ENCODE peak calls at places on chromosomes 3 and 15, in seven cellular contexts. J is ovary, D is A549, W is esophagus muscularis mucosa, Y is H1, B is sigmoid colon, K is tibial nerve. F is an unnamed sample.

GRCh38 chr3:118991775-118992174 is 42.9 kb downstream of the IGSF11 start:
- DNase-seq in Y (no peak), D (no peak), B (no peak), K (peak), W (no peak), J (peak), F (no peak)

GRCh38 chr3:65595222-65595996 is 443.3 kb downstream of the MAGI1 start:
- DNase-seq in Y (no peak), J (no peak), B (no peak), W (no peak), K (no peak), D (no peak), F (no peak)

GRCh38 chr15:41161736-41162135 is 45.7 kb upstream of the INO80 start:
- DNase-seq in B (no peak), Y (no peak), D (no peak), K (no peak), J (no peak), W (no peak), F (no peak)

GRCh38 chr3:53744351-53744750 is 101.9 kb downstream of the CHDH start:
- DNase-seq in B (no peak), D (no peak), K (no peak), W (no peak), Y (no peak), J (no peak), F (peak)

GRCh38 chr3:14265246-14265962 is 86.8 kb downstream of the LSM3 start:
- DNase-seq in Y (no peak), K (no peak), W (no peak), J (no peak), D (peak), B (no peak), F (no peak)

GRCh38 chr3:72013104-72013503 is 228.2 kb upstream of the PROK2 start:
- DNase-seq in B (no peak), J (no peak), Y (no peak), K (no peak), W (no peak), D (no peak), F (no peak)

GRCh38 chr3:20096135-20096685 is 56.0 kb downstream of the KAT2B start:
- DNase-seq in Y (no peak), W (no peak), D (no peak), K (no peak), B (no peak), J (no peak), F (no peak)

GRCh38 chr3:141320399-141321108 is 47.8 kb upstream of the ZBTB38 start:
- DNase-seq in Y (no peak), J (no peak), K (no peak), D (no peak), W (no peak), B (no peak), F (no peak)

GRCh38 chr3:188106898-188107684 is 46.9 kb upstream of the LPP start:
- DNase-seq in B (no peak), D (no peak), K (no peak), J (no peak), Y (peak), W (no peak), F (no peak)

GRCh38 chr3:190225186-190225692 is 97.0 kb downstream of the CLDN1 start:
- DNase-seq in W (no peak), J (no peak), B (no peak), Y (no peak), D (peak), K (peak), F (no peak)

GRCh38 chr3:123194552-123194951 is 7.2 kb upstream of the SEC22A start:
- DNase-seq in J (no peak), W (no peak), D (peak), K (no peak), B (no peak), Y (peak), F (peak)

GRCh38 chr15:40320931-40321371 is 2.5 kb upstream of the INAFM2 start:
- DNase-seq in K (peak), B (peak), J (peak), Y (no peak), D (peak), W (no peak), F (peak)

GRCh38 chr3:187809979-187810568 is 64.8 kb upstream of the BCL6 start:
- DNase-seq in J (no peak), B (no peak), W (no peak), K (no peak), Y (no peak), D (peak), F (no peak)

GRCh38 chr3:158267015-158267414 is 157.1 kb downstream of the RSRC1 start:
- DNase-seq in K (no peak), J (no peak), B (no peak), W (no peak), D (no peak), Y (no peak), F (no peak)

GRCh38 chr15:96242761-96243160 is 87.7 kb upstream of the NR2F2 start:
- DNase-seq in J (no peak), Y (no peak), B (no peak), K (no peak), D (no peak), W (no peak), F (no peak)

GRCh38 chr3:44468572-44469520 is 8.6 kb downstream of the ZNF445 start:
- DNase-seq in D (no peak), B (no peak), K (no peak), Y (peak), W (no peak), J (no peak), F (no peak)

GRCh38 chr15:67242665-67243064 is 11.8 kb downstream of the AAGAB start:
- DNase-seq in K (no peak), D (no peak), Y (no peak), B (no peak), J (no peak), W (no peak), F (no peak)

GRCh38 chr15:85692873-85693272 is 101.9 kb downstream of the KLHL25 start:
- DNase-seq in K (no peak), B (no peak), D (no peak), Y (no peak), W (no peak), J (no peak), F (no peak)
- TF ChIP-seq POLR2A in K (no peak), B (no peak), D (no peak), Y (no peak), W (no peak), J (no peak), F (peak)

GRCh38 chr3:115018694-115019093 is 128.4 kb downstream of the ZBTB20 start:
- DNase-seq in B (no peak), Y (no peak), J (no peak), D (no peak), K (no peak), W (no peak), F (no peak)
- TF ChIP-seq EP300 in B (peak), Y (no peak), J (no peak), D (no peak), K (peak), W (no peak), F (no peak)

GRCh38 chr3:42841332-42841731 is 32.1 kb downstream of the ACKR2 start:
- DNase-seq in B (no peak), D (no peak), Y (no peak), K (no peak), W (no peak), J (no peak), F (no peak)

GRCh38 chr3:42838571-42838970 is 29.3 kb downstream of the ACKR2 start:
- DNase-seq in D (no peak), B (no peak), K (no peak), Y (no peak), W (no peak), J (no peak), F (no peak)

GRCh38 chr3:42831321-42831713 is 22.1 kb downstream of the ACKR2 start:
- DNase-seq in W (no peak), B (peak), K (peak), D (peak), Y (peak), J (peak), F (peak)

GRCh38 chr3:42839616-42840015 is 30.4 kb downstream of the ACKR2 start:
- DNase-seq in Y (no peak), D (peak), W (peak), J (peak), B (peak), K (peak), F (no peak)

DNA sequence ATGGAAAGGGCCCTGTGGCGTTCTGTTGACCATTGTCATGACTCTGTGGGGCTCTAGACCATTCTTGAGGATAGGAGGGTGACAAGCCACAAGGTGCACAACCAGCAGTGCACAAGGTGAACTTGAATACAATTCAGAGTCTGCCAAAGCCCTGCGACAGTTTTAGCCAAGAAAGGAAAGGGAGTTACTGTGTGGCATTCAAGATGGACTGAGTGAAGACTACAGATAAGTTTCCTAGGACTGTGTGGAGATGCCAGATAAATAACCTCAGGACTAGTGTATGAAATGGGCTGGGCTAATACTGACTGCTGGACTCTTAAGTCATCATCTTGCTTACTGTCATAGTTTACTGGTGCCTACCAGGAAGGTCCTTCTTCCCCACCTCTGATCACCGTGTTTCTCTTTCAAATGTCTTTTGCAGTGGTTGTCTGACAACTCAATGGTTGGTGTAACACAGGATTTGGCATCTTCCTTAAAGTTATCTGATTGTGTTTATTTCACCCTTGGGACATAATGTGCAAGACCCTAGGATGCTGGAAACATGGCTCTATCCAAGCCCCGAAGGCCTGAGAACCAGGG is 27.4 kb downstream of the ACKR2 start:
- DNase-seq in B (no peak), Y (no peak), D (no peak), K (no peak), W (no peak), J (no peak), F (no peak)
- TF ChIP-seq POLR2A in B (no peak), Y (no peak), D (no peak), K (no peak), W (no peak), J (no peak), F (no peak)

DNA sequence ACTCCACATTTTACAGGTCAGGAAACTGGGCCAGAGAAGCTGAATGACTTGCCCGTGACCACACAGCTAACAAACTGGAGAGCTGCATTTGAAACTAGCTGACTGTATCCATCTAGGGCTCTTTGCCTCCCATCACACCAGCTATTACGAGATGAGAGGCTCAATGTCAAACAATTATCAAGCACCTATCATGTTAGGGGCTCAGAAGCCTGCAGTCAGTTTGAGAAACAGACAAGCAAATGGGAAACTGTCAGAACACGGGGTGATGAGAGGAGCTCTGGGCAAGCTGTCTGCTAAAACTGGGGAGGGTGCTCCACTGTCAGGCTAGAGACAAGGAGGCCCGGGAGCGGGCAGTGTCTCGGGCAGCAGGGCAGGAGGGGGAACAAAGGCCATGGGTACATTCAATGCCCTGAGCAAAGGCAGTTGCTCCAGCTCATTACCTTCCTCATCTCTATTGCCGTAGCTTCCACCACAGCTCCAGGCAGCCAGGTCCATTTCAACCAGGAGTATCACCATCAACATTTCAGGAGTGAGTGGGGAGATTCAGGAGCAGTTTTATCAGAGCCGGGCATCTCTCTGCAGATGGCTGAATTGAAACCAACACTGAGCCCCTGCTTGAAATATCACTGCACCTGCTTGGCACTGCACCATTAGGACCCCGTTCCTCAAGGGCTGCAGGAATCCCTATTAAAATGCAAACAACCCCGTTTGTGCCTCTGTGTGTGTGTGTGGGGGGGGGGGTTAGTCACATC is 122.6 kb downstream of the RAB11A start:
- DNase-seq in J (no peak), Y (no peak), W (no peak), D (no peak), K (no peak), B (no peak), F (no peak)
- TF ChIP-seq EP300 in J (no peak), Y (no peak), W (no peak), D (no peak), K (no peak), B (no peak), F (no peak)

DNA sequence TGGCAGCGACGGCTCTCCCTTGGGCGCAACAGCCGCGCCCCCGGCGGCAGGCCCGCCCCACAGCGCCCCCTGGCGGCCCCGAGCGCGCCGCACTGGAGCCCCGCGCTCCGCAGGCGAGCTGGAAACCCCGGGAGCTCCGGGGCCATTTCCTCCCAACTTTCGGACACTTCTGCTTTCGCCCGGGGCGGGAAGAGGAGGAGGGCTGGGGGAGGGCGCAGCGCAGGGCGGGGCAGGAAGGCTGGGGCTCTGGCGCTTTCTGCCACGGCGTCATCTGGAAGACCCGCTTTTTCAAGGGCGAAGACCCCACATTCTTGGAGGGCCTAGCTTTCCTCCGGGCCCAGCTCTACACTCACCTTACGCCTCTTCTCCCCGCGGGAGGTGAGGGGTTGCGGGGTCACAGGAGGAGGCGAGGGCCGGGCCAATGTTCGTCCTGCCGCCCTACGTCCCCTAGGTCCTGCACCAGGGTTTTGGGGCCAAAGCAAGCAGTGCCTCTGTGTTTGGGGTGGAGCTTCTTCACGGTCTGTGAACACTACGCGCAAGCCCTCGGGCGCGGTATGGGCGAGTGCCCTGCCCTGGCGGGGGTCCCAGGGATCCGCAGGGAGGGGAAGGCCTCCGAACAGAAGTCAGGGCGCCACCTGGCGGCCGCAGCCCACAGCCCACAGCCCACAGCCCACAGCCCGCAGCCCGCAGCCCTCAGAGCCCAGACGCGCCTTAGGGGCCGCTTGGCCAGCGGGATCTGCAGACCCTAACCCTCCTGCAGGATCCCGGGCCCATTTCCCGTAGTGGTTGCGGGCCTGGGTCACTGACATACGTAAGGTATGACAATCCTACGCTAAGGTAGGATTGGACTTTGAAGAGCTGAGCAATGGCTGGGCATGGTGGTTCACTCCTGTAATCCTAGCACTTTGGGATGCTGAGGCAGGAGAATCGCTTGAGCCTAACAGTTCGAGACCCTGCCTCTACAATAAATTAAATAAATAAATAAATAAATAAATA is 31.1 kb downstream of the FOXL2 start:
- DNase-seq in B (peak), K (peak), D (peak), Y (peak), J (peak), W (peak), F (peak)
- TF ChIP-seq POLR2A in B (no peak), K (no peak), D (peak), Y (peak), J (no peak), W (no peak), F (no peak)

DNA sequence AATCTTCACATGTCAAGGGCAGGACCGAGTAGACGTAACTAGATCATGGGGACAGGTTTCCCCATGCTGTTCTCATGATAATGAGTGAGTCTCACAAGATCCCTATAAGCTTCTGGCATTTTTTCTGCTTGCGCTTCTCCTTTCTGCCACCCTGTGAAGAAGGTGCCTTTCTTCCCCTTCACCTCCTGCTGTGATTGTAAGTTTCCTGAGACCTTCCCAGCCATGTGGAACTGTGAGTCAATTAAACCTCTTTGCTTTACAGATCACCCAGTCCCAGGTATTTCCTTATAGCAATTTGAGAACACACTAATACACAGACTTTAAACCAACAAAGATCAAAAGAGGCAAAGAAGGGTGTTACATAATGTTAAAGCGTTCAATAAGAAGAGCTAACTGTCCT is 156.6 kb upstream of the UBE2E2 start:
- DNase-seq in Y (no peak), J (no peak), K (no peak), D (no peak), B (no peak), W (no peak), F (no peak)
- TF ChIP-seq EP300 in Y (no peak), J (no peak), K (no peak), D (no peak), B (no peak), W (no peak), F (no peak)

GRCh38 chr3:48664313-48664644 is 1.6 kb upstream of the CELSR3 start:
- DNase-seq in B (no peak), K (no peak), D (no peak), Y (no peak), J (no peak), W (no peak), F (no peak)

GRCh38 chr3:48663489-48664312 is 1.0 kb upstream of the CELSR3 start:
- DNase-seq in J (peak), K (peak), Y (peak), D (peak), B (peak), W (peak), F (peak)

GRCh38 chr3:48661501-48662139 is 1.1 kb downstream of the CELSR3 start:
- DNase-seq in J (peak), D (peak), B (peak), K (peak), Y (peak), W (no peak), F (peak)

GRCh38 chr3:48662140-48662752 is 440 bp downstream of the CELSR3 start:
- DNase-seq in D (no peak), Y (no peak), J (no peak), B (no peak), K (no peak), W (no peak), F (no peak)

GRCh38 chr3:48662753-48663488 is at the start of gene CELSR3:
- DNase-seq in Y (peak), D (peak), W (no peak), J (peak), B (no peak), K (peak), F (peak)
- TF ChIP-seq POLR2A in Y (peak), D (peak), W (peak), J (no peak), B (no peak), K (peak), F (no peak)

GRCh38 chr15:74179983-74180688 is 6.6 kb downstream of the ISLR start:
- DNase-seq in W (no peak), B (peak), J (no peak), D (peak), K (no peak), Y (no peak), F (no peak)

GRCh38 chr15:74180689-74181602 is 7.4 kb downstream of the ISLR start:
- DNase-seq in K (no peak), D (no peak), W (no peak), Y (no peak), J (no peak), B (peak), F (peak)

GRCh38 chr15:74176262-74177208 is 3.0 kb downstream of the ISLR start:
- DNase-seq in J (peak), W (no peak), B (peak), K (no peak), Y (no peak), D (no peak), F (no peak)

GRCh38 chr15:74178326-74179100 is 5.0 kb downstream of the ISLR start:
- DNase-seq in J (no peak), K (no peak), W (no peak), B (peak), D (no peak), Y (no peak), F (no peak)

GRCh38 chr15:74179101-74179841 is 5.8 kb downstream of the ISLR start:
- DNase-seq in Y (no peak), D (peak), B (peak), J (peak), K (peak), W (no peak), F (peak)
- TF ChIP-seq EP300 in Y (no peak), D (peak), B (no peak), J (no peak), K (peak), W (no peak), F (no peak)